ENCODE peak calls at places on chromosomes 16 and 17, in eight cellular contexts. R is OCI-LY7, N is neuronal stem cell, I is tibial nerve, F is mesendoderm, P is tibial artery, J is Peyer's patch, C is brain microvascular endothelial cell. K is an unnamed sample.
A peak's percentile ranks its signal among the peaks of the same experiment; 100 is the strongest.

GRCh38 chr17:3222505-3222904 is 15.0 kb downstream of the OR1A1 start:
- DNase-seq in C (no peak), N (no peak), P (no peak), J (no peak), I (no peak), F (no peak), R (no peak), K (no peak)

GRCh38 chr17:160336-160735 is 21.1 kb downstream of the DOC2B start:
- DNase-seq in N (no peak), P (no peak), C (no peak), R (no peak), I (no peak), F (no peak), J (no peak), K (no peak)

GRCh38 chr17:77376795-77377751 is 236.3 kb downstream of the SEC14L1 start:
- DNase-seq in R (no peak), N (no peak), C (no peak), P (peak; percentile 82), J (no peak), I (no peak), F (no peak), K (no peak)

GRCh38 chr16:11356573-11357331 is 11.5 kb downstream of the RMI2 start:
- DNase-seq in N (peak; percentile 51), P (peak; percentile 74), R (peak; percentile 78), F (peak; percentile 84), C (peak; percentile 56), J (peak; percentile 82), I (peak; percentile 22), K (peak; percentile 81)

GRCh38 chr16:6728381-6728780 is 604.3 kb upstream of the RBFOX1 start:
- DNase-seq in C (no peak), R (no peak), I (no peak), P (no peak), F (no peak), J (no peak), N (no peak), K (no peak)

GRCh38 chr16:70577256-70577698 is 53.7 kb downstream of the SF3B3 start:
- DNase-seq in C (peak; percentile 29), P (peak; percentile 91), F (no peak), I (peak; percentile 35), R (no peak), N (no peak), J (no peak), K (peak; percentile 90)

GRCh38 chr17:37884516-37884915 is 39.7 kb upstream of the TBC1D3K start:
- DNase-seq in P (no peak), C (no peak), R (no peak), I (no peak), N (no peak), J (no peak), F (peak; percentile 7), K (no peak)

GRCh38 chr16:65816556-65816955 is 549.9 kb upstream of the CDH5 start:
- DNase-seq in J (no peak), C (no peak), P (no peak), I (no peak), R (no peak), N (no peak), F (no peak), K (no peak)

GRCh38 chr17:79874329-79874981 is 35.2 kb upstream of the CBX4 start:
- DNase-seq in C (peak; percentile 20), N (no peak), F (peak; percentile 59), J (no peak), R (peak; percentile 71), P (no peak), I (no peak), K (no peak)

GRCh38 chr16:30063893-30064745 is 1.4 kb upstream of the ALDOA start:
- DNase-seq in J (peak; percentile 88), I (peak; percentile 73), R (peak; percentile 87), F (peak; percentile 77), P (peak; percentile 92), C (no peak), N (no peak), K (peak; percentile 87)

GRCh38 chr16:77788196-77789084 is at the start of gene VAT1L:
- DNase-seq in J (no peak), C (peak; percentile 46), R (no peak), N (peak; percentile 57), P (peak; percentile 69), I (no peak), F (peak; percentile 71), K (peak; percentile 86)

GRCh38 chr17:77865109-77865611 is 93.3 kb upstream of the TNRC6C start:
- DNase-seq in F (no peak), P (peak; percentile 61), R (no peak), J (no peak), C (no peak), I (no peak), N (no peak), K (peak; percentile 77)

GRCh38 chr17:76869209-76869877 is 1.1 kb downstream of the MGAT5B start:
- DNase-seq in F (no peak), R (no peak), N (no peak), C (no peak), J (no peak), P (no peak), I (no peak), K (no peak)

GRCh38 chr16:70805787-70806186 is 4.8 kb upstream of the VAC14 start:
- DNase-seq in P (no peak), F (no peak), I (no peak), C (peak; percentile 92), N (no peak), J (no peak), R (no peak), K (no peak)

GRCh38 chr16:89873822-89874689 is 664 bp downstream of the TCF25 start:
- DNase-seq in F (peak; percentile 96), R (peak; percentile 92), I (peak; percentile 94), C (peak; percentile 88), J (peak; percentile 96), N (peak; percentile 93), P (peak; percentile 97), K (peak; percentile 97)
- H3K36me3 ChIP-seq in F (peaks cover 4% of the 10 kb centered on the region), R (peaks cover 46% of the 10 kb centered on the region), I (no peaks in the 10 kb centered on the region), C (peaks cover 14% of the 10 kb centered on the region), J (peaks cover 20% of the 10 kb centered on the region), N (peaks cover 44% of the 10 kb centered on the region), P (peaks cover 8% of the 10 kb centered on the region), K (no peaks in the 10 kb centered on the region)

DNA sequence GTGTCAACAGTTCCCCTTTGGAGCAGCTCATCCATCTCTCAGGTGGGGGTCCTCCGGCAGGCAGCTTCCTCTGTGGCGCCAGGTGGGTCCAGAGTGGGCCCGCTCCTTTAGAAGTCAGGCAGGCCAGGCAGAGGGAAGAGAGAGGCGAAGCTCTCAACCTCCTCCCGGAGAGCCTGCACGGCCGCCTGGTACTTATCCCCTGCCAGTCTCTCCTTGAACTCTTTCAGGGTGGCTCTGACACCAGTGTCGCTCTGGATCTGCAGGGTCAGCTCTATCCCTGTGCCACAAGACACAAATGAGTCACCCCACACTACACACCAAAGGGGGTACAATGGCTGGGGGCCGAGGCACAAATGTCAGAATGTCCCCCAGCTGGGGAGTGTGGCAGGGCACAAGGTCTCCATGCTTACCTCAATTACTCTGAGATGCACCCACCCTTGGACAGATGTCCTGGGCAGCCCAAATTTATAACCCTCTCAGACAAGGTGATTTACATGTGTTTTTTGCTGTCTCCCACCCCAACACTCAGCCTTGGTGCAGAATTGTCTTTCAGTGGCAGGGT is 13.6 kb downstream of the SMCR8 start:
- DNase-seq in N (no peak), P (no peak), I (no peak), C (no peak), J (no peak), R (no peak), F (no peak), K (no peak)
- H3K36me3 ChIP-seq in N (peaks cover 89% of the 10 kb centered on the region), P (peaks cover 13% of the 10 kb centered on the region), I (peaks cover 14% of the 10 kb centered on the region), C (peaks cover 14% of the 10 kb centered on the region), J (peaks cover 97% of the 10 kb centered on the region), R (peaks cover 89% of the 10 kb centered on the region), F (peaks cover 21% of the 10 kb centered on the region), K (no peaks in the 10 kb centered on the region)

GRCh38 chr16:2260250-2260649 is 7.7 kb downstream of the RNPS1 start:
- DNase-seq in N (no peak), R (no peak), C (no peak), I (no peak), F (no peak), P (no peak), J (no peak), K (no peak)
- H3K36me3 ChIP-seq in N (peaks cover 100% of the 10 kb centered on the region), R (peaks cover 100% of the 10 kb centered on the region), C (peaks cover 76% of the 10 kb centered on the region), I (peaks cover 15% of the 10 kb centered on the region), F (peaks cover 34% of the 10 kb centered on the region), P (peaks cover 83% of the 10 kb centered on the region), J (peaks cover 92% of the 10 kb centered on the region), K (peaks cover 7% of the 10 kb centered on the region)

GRCh38 chr16:86558355-86559193 is 3.5 kb upstream of the MTHFSD start:
- DNase-seq in I (no peak), J (no peak), F (no peak), R (no peak), P (no peak), C (no peak), N (no peak), K (peak; percentile 82)
- H3K36me3 ChIP-seq in I (no peaks in the 10 kb centered on the region), J (no peaks in the 10 kb centered on the region), F (no peaks in the 10 kb centered on the region), R (no peaks in the 10 kb centered on the region), P (no peaks in the 10 kb centered on the region), C (no peaks in the 10 kb centered on the region), N (no peaks in the 10 kb centered on the region), K (no peaks in the 10 kb centered on the region)

GRCh38 chr17:68379150-68379510 is 78.2 kb downstream of the WIPI1 start:
- DNase-seq in P (no peak), R (no peak), F (no peak), J (no peak), I (no peak), N (no peak), C (no peak), K (no peak)
- H3K36me3 ChIP-seq in P (no peaks in the 10 kb centered on the region), R (no peaks in the 10 kb centered on the region), F (no peaks in the 10 kb centered on the region), J (no peaks in the 10 kb centered on the region), I (no peaks in the 10 kb centered on the region), N (no peaks in the 10 kb centered on the region), C (no peaks in the 10 kb centered on the region), K (no peaks in the 10 kb centered on the region)

DNA sequence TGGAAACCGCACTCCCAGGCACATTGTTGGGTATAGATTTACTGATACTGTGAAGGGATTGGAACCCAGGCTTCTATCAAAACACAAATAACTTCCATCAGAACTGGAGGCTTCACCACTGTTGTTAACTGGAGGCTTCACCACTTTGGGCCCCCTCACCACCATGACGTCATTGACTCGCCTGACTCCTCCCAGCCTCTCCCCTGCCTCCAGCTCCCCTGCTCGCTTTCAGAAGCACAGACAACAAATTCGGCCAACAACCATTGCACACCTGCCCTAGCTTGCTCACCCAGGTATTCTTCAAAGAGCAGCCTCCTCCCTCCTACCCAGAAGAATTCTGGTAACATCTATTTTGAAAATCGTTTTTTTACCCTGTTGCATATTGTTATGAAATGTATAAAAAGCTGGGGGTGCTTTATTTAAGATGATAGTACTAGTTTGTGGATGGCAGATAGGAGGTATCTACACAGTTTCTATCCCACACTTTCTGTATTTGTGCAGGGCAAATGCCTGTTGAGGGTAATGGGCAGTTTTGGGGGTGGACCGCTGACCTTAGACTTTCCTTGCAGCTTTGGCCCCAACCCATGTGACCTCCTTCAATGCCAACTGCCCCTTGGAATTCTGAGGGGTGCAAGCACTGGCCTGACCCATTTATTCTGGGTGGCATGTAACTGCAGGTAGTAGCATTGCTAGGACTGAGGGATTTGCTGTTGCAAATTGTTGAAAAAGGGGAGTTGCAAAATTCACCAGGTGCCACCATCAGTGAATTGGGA is 54.1 kb downstream of the HLF start:
- DNase-seq in N (no peak), J (no peak), I (no peak), C (no peak), R (no peak), P (no peak), F (no peak), K (no peak)
- H3K36me3 ChIP-seq in N (no peaks in the 10 kb centered on the region), J (no peaks in the 10 kb centered on the region), I (no peaks in the 10 kb centered on the region), C (no peaks in the 10 kb centered on the region), R (no peaks in the 10 kb centered on the region), P (peaks cover 26% of the 10 kb centered on the region), F (no peaks in the 10 kb centered on the region), K (peaks cover 4% of the 10 kb centered on the region)

K was measured in aorta.